ENCODE peak calls at places on chromosomes 2 and 18, in seven cellular contexts. One of them, this sample, is unnamed.

GRCh38 chr2:52113338-52113737 is 1081.4 kb upstream of the NRXN1 start:
- DNase-seq in fibroblast of mammary gland: peak
- DNase-seq in sigmoid colon: no peak
- DNase-seq in bronchial epithelial cell: no peak
- DNase-seq in stomach: no peak
- DNase-seq in heart left ventricle: no peak
- DNase-seq in uterus: no peak
- DNase-seq in this sample: no peak

GRCh38 chr2:239697765-239698164 is 296.9 kb upstream of the HDAC4 start:
- DNase-seq in bronchial epithelial cell: no peak
- DNase-seq in fibroblast of mammary gland: no peak
- DNase-seq in uterus: no peak
- DNase-seq in stomach: no peak
- DNase-seq in heart left ventricle: no peak
- DNase-seq in sigmoid colon: no peak
- DNase-seq in this sample: peak

GRCh38 chr2:172751564-172751963 is 15.9 kb downstream of the RAPGEF4 start:
- DNase-seq in sigmoid colon: no peak
- DNase-seq in stomach: no peak
- DNase-seq in uterus: no peak
- DNase-seq in bronchial epithelial cell: no peak
- DNase-seq in heart left ventricle: no peak
- DNase-seq in fibroblast of mammary gland: no peak
- DNase-seq in this sample: no peak

GRCh38 chr2:104945211-104945610 is 91.3 kb downstream of the POU3F3 start:
- DNase-seq in heart left ventricle: no peak
- DNase-seq in sigmoid colon: no peak
- DNase-seq in uterus: no peak
- DNase-seq in stomach: no peak
- DNase-seq in fibroblast of mammary gland: no peak
- DNase-seq in bronchial epithelial cell: no peak
- DNase-seq in this sample: no peak

GRCh38 chr18:8359481-8359880 is 249.8 kb upstream of the RAB12 start:
- DNase-seq in heart left ventricle: no peak
- DNase-seq in uterus: no peak
- DNase-seq in fibroblast of mammary gland: no peak
- DNase-seq in sigmoid colon: no peak
- DNase-seq in bronchial epithelial cell: no peak
- DNase-seq in stomach: no peak
- DNase-seq in this sample: no peak

GRCh38 chr18:23226930-23227728 is 91.8 kb downstream of the CABLES1 start:
- DNase-seq in bronchial epithelial cell: peak
- DNase-seq in heart left ventricle: peak
- DNase-seq in sigmoid colon: peak
- DNase-seq in stomach: no peak
- DNase-seq in fibroblast of mammary gland: peak
- DNase-seq in uterus: peak
- DNase-seq in this sample: peak

GRCh38 chr2:224893848-224894247 is 148.4 kb downstream of the DOCK10 start:
- DNase-seq in fibroblast of mammary gland: no peak
- DNase-seq in heart left ventricle: no peak
- DNase-seq in stomach: no peak
- DNase-seq in sigmoid colon: no peak
- DNase-seq in bronchial epithelial cell: no peak
- DNase-seq in uterus: no peak
- DNase-seq in this sample: no peak

GRCh38 chr2:39530423-39530866 is 93.4 kb upstream of the MAP4K3 start:
- DNase-seq in uterus: no peak
- DNase-seq in bronchial epithelial cell: peak
- DNase-seq in stomach: no peak
- DNase-seq in fibroblast of mammary gland: peak
- DNase-seq in sigmoid colon: no peak
- DNase-seq in heart left ventricle: no peak
- DNase-seq in this sample: no peak

GRCh38 chr2:128169497-128169896 is 78.5 kb downstream of the UGGT1 start:
- DNase-seq in stomach: no peak
- DNase-seq in bronchial epithelial cell: no peak
- DNase-seq in fibroblast of mammary gland: peak
- DNase-seq in uterus: no peak
- DNase-seq in heart left ventricle: no peak
- DNase-seq in sigmoid colon: no peak
- DNase-seq in this sample: no peak

GRCh38 chr18:63480476-63480875 is 3.7 kb downstream of the SERPINB5 start:
- DNase-seq in sigmoid colon: no peak
- DNase-seq in fibroblast of mammary gland: no peak
- DNase-seq in bronchial epithelial cell: peak
- DNase-seq in uterus: no peak
- DNase-seq in stomach: no peak
- DNase-seq in heart left ventricle: no peak
- DNase-seq in this sample: no peak

GRCh38 chr2:73268831-73269685 is 15.2 kb downstream of the FBXO41 start:
- DNase-seq in fibroblast of mammary gland: no peak
- DNase-seq in bronchial epithelial cell: peak
- DNase-seq in sigmoid colon: no peak
- DNase-seq in stomach: peak
- DNase-seq in uterus: no peak
- DNase-seq in heart left ventricle: no peak
- DNase-seq in this sample: no peak

GRCh38 chr2:65287364-65287763 is 59.7 kb downstream of the ACTR2 start:
- DNase-seq in uterus: no peak
- DNase-seq in heart left ventricle: no peak
- DNase-seq in stomach: no peak
- DNase-seq in sigmoid colon: no peak
- DNase-seq in bronchial epithelial cell: no peak
- DNase-seq in fibroblast of mammary gland: no peak
- DNase-seq in this sample: no peak

GRCh38 chr2:60796573-60797509 is 40.8 kb downstream of the PAPOLG start:
- DNase-seq in heart left ventricle: no peak
- DNase-seq in stomach: no peak
- DNase-seq in bronchial epithelial cell: peak
- DNase-seq in sigmoid colon: no peak
- DNase-seq in fibroblast of mammary gland: no peak
- DNase-seq in uterus: no peak
- DNase-seq in this sample: no peak

GRCh38 chr2:189566046-189566445 is 14.5 kb downstream of the SLC40A1 start:
- DNase-seq in heart left ventricle: no peak
- DNase-seq in sigmoid colon: no peak
- DNase-seq in bronchial epithelial cell: no peak
- DNase-seq in stomach: no peak
- DNase-seq in fibroblast of mammary gland: peak
- DNase-seq in uterus: no peak
- DNase-seq in this sample: peak

GRCh38 chr18:65409266-65409665 is 341.5 kb upstream of the CDH7 start:
- DNase-seq in uterus: no peak
- DNase-seq in stomach: no peak
- DNase-seq in bronchial epithelial cell: no peak
- DNase-seq in sigmoid colon: no peak
- DNase-seq in heart left ventricle: no peak
- DNase-seq in fibroblast of mammary gland: no peak
- DNase-seq in this sample: no peak

GRCh38 chr2:715038-715437 is 37.8 kb upstream of the TMEM18 start:
- DNase-seq in stomach: no peak
- DNase-seq in uterus: no peak
- DNase-seq in fibroblast of mammary gland: no peak
- DNase-seq in heart left ventricle: no peak
- DNase-seq in bronchial epithelial cell: no peak
- DNase-seq in sigmoid colon: no peak
- DNase-seq in this sample: no peak

GRCh38 chr2:43899589-43899988 is 60.8 kb downstream of the ABCG8 start:
- DNase-seq in uterus: no peak
- DNase-seq in stomach: no peak
- DNase-seq in heart left ventricle: no peak
- DNase-seq in fibroblast of mammary gland: no peak
- DNase-seq in bronchial epithelial cell: no peak
- DNase-seq in sigmoid colon: no peak
- DNase-seq in this sample: no peak

GRCh38 chr2:43894743-43895142 is 56.0 kb downstream of the ABCG8 start:
- DNase-seq in bronchial epithelial cell: no peak
- DNase-seq in uterus: no peak
- DNase-seq in stomach: no peak
- DNase-seq in sigmoid colon: no peak
- DNase-seq in heart left ventricle: no peak
- DNase-seq in fibroblast of mammary gland: no peak
- DNase-seq in this sample: no peak

GRCh38 chr2:43897492-43897891 is 58.7 kb downstream of the ABCG8 start:
- DNase-seq in sigmoid colon: no peak
- DNase-seq in fibroblast of mammary gland: no peak
- DNase-seq in bronchial epithelial cell: no peak
- DNase-seq in heart left ventricle: no peak
- DNase-seq in stomach: no peak
- DNase-seq in uterus: no peak
- DNase-seq in this sample: no peak

GRCh38 chr2:43898958-43899346 is 60.2 kb downstream of the ABCG8 start:
- DNase-seq in heart left ventricle: no peak
- DNase-seq in bronchial epithelial cell: peak
- DNase-seq in sigmoid colon: no peak
- DNase-seq in uterus: no peak
- DNase-seq in fibroblast of mammary gland: no peak
- DNase-seq in stomach: no peak
- DNase-seq in this sample: no peak

GRCh38 chr2:43898134-43898957 is 59.6 kb downstream of the ABCG8 start:
- DNase-seq in heart left ventricle: no peak
- DNase-seq in stomach: peak
- DNase-seq in fibroblast of mammary gland: peak
- DNase-seq in uterus: no peak
- DNase-seq in sigmoid colon: no peak
- DNase-seq in bronchial epithelial cell: peak
- DNase-seq in this sample: no peak
- TF ChIP-seq CTCF in heart left ventricle: no peak
- TF ChIP-seq CTCF in stomach: peak
- TF ChIP-seq CTCF in fibroblast of mammary gland: no peak
- TF ChIP-seq CTCF in uterus: no peak
- TF ChIP-seq CTCF in sigmoid colon: no peak
- TF ChIP-seq CTCF in bronchial epithelial cell: peak
- TF ChIP-seq CTCF in this sample: no peak

GRCh38 chr2:8125741-8126691 is 555.8 kb upstream of the ID2 start:
- DNase-seq in bronchial epithelial cell: no peak
- DNase-seq in fibroblast of mammary gland: peak
- DNase-seq in stomach: no peak
- DNase-seq in uterus: no peak
- DNase-seq in sigmoid colon: no peak
- DNase-seq in heart left ventricle: no peak
- DNase-seq in this sample: no peak
- H3K4me3 ChIP-seq in bronchial epithelial cell: no peak
- H3K4me3 ChIP-seq in fibroblast of mammary gland: no peak
- H3K4me3 ChIP-seq in stomach: no peak
- H3K4me3 ChIP-seq in uterus: no peak
- H3K4me3 ChIP-seq in sigmoid colon: no peak
- H3K4me3 ChIP-seq in heart left ventricle: no peak
- H3K4me3 ChIP-seq in this sample: no peak

GRCh38 chr2:159044804-159045286 is 76.4 kb downstream of the TANC1 start:
- DNase-seq in heart left ventricle: no peak
- DNase-seq in fibroblast of mammary gland: peak
- DNase-seq in bronchial epithelial cell: peak
- DNase-seq in uterus: no peak
- DNase-seq in stomach: no peak
- DNase-seq in sigmoid colon: no peak
- DNase-seq in this sample: no peak
- TF ChIP-seq CTCF in heart left ventricle: no peak
- TF ChIP-seq CTCF in fibroblast of mammary gland: no peak
- TF ChIP-seq CTCF in bronchial epithelial cell: no peak
- TF ChIP-seq CTCF in uterus: no peak
- TF ChIP-seq CTCF in stomach: no peak
- TF ChIP-seq CTCF in sigmoid colon: no peak
- TF ChIP-seq CTCF in this sample: no peak

GRCh38 chr2:241094172-241094571 is 7.9 kb downstream of the MTERF4 start:
- DNase-seq in fibroblast of mammary gland: no peak
- DNase-seq in uterus: no peak
- DNase-seq in stomach: no peak
- DNase-seq in heart left ventricle: no peak
- DNase-seq in bronchial epithelial cell: no peak
- DNase-seq in sigmoid colon: no peak
- DNase-seq in this sample: no peak
- H3K4me3 ChIP-seq in fibroblast of mammary gland: no peak
- H3K4me3 ChIP-seq in uterus: no peak
- H3K4me3 ChIP-seq in stomach: no peak
- H3K4me3 ChIP-seq in heart left ventricle: no peak
- H3K4me3 ChIP-seq in bronchial epithelial cell: no peak
- H3K4me3 ChIP-seq in sigmoid colon: no peak
- H3K4me3 ChIP-seq in this sample: no peak

This sample was measured in tibial artery.